ENCODE peak calls at places on chromosomes 6 and 20, in seven cellular contexts. S, I, H, P, E, C and G are unnamed samples.
A peak's percentile ranks its signal among the peaks of the same experiment; 100 is the strongest.

GRCh38 chr6:142802124-142802523 is 142.9 kb downstream of the HIVEP2 start:
- DNase-seq in C (no peak), I (no peak), S (peak; percentile 99), P (no peak), E (no peak), H (peak; percentile 59), G (peak; percentile 97)

GRCh38 chr20:54469293-54469692 is 6.1 kb upstream of the DOK5 start:
- DNase-seq in S (no peak), I (no peak), E (no peak), H (no peak), C (no peak), P (no peak), G (no peak)

GRCh38 chr6:137233561-137234504 is 14.6 kb upstream of the IFNGR1 start:
- DNase-seq in H (peak; percentile 49), P (no peak), I (no peak), C (no peak), S (peak; percentile 96), E (no peak), G (peak; percentile 80)

GRCh38 chr20:38171301-38172010 is 6.4 kb upstream of the TGM2 start:
- DNase-seq in E (peak; percentile 3), S (peak; percentile 43), H (no peak), C (peak; percentile 60), P (no peak), I (no peak), G (no peak)

GRCh38 chr20:47493175-47493953 is 8.3 kb upstream of the NCOA3 start:
- DNase-seq in H (peak; percentile 37), P (peak; percentile 95), I (peak; percentile 89), E (peak; percentile 87), S (peak; percentile 76), C (peak; percentile 35), G (peak; percentile 64)

GRCh38 chr6:137094411-137095008 is 49.7 kb upstream of the IL20RA start:
- DNase-seq in P (peak; percentile 53), S (peak; percentile 93), C (peak; percentile 53), H (peak; percentile 46), E (no peak), I (peak; percentile 53), G (peak; percentile 77)

GRCh38 chr6:75602164-75602896 is 650 bp downstream of the SENP6 start:
- DNase-seq in P (peak; percentile 73), C (peak; percentile 62), I (peak; percentile 59), H (no peak), E (peak; percentile 75), S (peak; percentile 65), G (no peak)

GRCh38 chr20:59577037-59577808 is 27.1 kb upstream of the PHACTR3 start:
- DNase-seq in E (no peak), H (no peak), C (no peak), I (no peak), S (no peak), P (peak; percentile 59), G (no peak)

GRCh38 chr6:1871936-1872335 is 262.2 kb downstream of the FOXC1 start:
- DNase-seq in S (no peak), E (peak; percentile 60), I (peak; percentile 61), C (no peak), P (peak; percentile 51), H (no peak), G (no peak)

GRCh38 chr20:60057866-60058807 is 99.9 kb downstream of the CDH26 start:
- DNase-seq in H (no peak), C (peak; percentile 85), S (peak; percentile 54), P (no peak), E (no peak), I (peak; percentile 74), G (peak; percentile 74)

GRCh38 chr6:35736982-35737412 is at the start of gene ARMC12:
- DNase-seq in E (no peak), P (no peak), S (no peak), C (no peak), I (no peak), H (no peak), G (no peak)

GRCh38 chr6:154276810-154277577 is 79.6 kb downstream of the IPCEF1 start:
- DNase-seq in I (no peak), E (no peak), S (peak; percentile 61), C (no peak), H (peak; percentile 8), P (no peak), G (peak; percentile 58)

GRCh38 chr6:57173886-57174510 is 1.9 kb downstream of the BAG2 start:
- DNase-seq in I (no peak), E (no peak), C (no peak), S (peak; percentile 78), H (peak; percentile 10), P (no peak), G (peak; percentile 76)

GRCh38 chr6:137754366-137754765 is 112.7 kb upstream of the TNFAIP3 start:
- DNase-seq in S (no peak), I (no peak), E (no peak), H (no peak), P (no peak), C (no peak), G (no peak)

GRCh38 chr6:136571065-136571464 is 20.8 kb upstream of the MAP7 start:
- DNase-seq in P (no peak), I (no peak), S (no peak), H (no peak), C (no peak), E (no peak), G (no peak)

GRCh38 chr6:6872924-6873344 is 234.8 kb upstream of the RREB1 start:
- DNase-seq in H (no peak), C (no peak), E (no peak), P (no peak), I (no peak), S (no peak), G (no peak)

GRCh38 chr6:20875369-20875963 is 341.2 kb downstream of the CDKAL1 start:
- DNase-seq in I (no peak), E (no peak), S (peak; percentile 70), C (peak; percentile 47), P (no peak), H (no peak), G (peak; percentile 64)

GRCh38 chr6:158801655-158802294 is 17.4 kb downstream of the EZR start:
- DNase-seq in I (no peak), C (no peak), P (no peak), S (no peak), E (peak; percentile 58), H (no peak), G (no peak)

GRCh38 chr20:37879003-37879599 is 23.8 kb upstream of the VSTM2L start:
- DNase-seq in I (no peak), P (no peak), C (no peak), H (no peak), S (no peak), E (no peak), G (no peak)

GRCh38 chr20:17825949-17826843 is 126.4 kb downstream of the BANF2 start:
- DNase-seq in S (peak; percentile 53), I (no peak), E (no peak), H (no peak), P (no peak), C (no peak), G (peak; percentile 38)

GRCh38 chr6:148134566-148134965 is 208.1 kb upstream of the SASH1 start:
- DNase-seq in P (no peak), I (no peak), S (no peak), H (no peak), E (no peak), C (no peak), G (no peak)

GRCh38 chr20:37517371-37517748 is 3.7 kb upstream of the NNAT start:
- DNase-seq in I (no peak), H (no peak), E (no peak), S (no peak), C (no peak), P (no peak), G (no peak)

GRCh38 chr6:28732052-28732451 is 191.7 kb downstream of the TRIM27 start:
- DNase-seq in C (no peak), E (no peak), S (no peak), H (no peak), I (no peak), P (no peak), G (no peak)

GRCh38 chr6:156777866-156778614 is 862 bp downstream of the ARID1B start:
- DNase-seq in C (peak; percentile 57), E (peak; percentile 81), S (peak; percentile 51), I (peak; percentile 73), H (peak; percentile 21), P (peak; percentile 76), G (peak; percentile 54)
- H3K4me3 ChIP-seq in C (peak overlapping the region; percentile 60), E (peak overlapping the region; percentile 70), S (peak overlapping the region; percentile 61), I (peak overlapping the region; percentile 96), H (peak overlapping the region; percentile 87), P (peak overlapping the region; percentile 79), G (peak overlapping the region; percentile 73)

GRCh38 chr6:54847799-54848597 is 1.4 kb downstream of the FAM83B start:
- DNase-seq in I (no peak), C (no peak), E (no peak), S (peak; percentile 18), P (no peak), H (no peak), G (no peak)
- H3K4me3 ChIP-seq in I (no peak overlapping the region), C (no peak overlapping the region), E (peak overlapping the region; percentile 61), S (no peak overlapping the region), P (no peak overlapping the region), H (no peak overlapping the region), G (no peak overlapping the region)

DNA sequence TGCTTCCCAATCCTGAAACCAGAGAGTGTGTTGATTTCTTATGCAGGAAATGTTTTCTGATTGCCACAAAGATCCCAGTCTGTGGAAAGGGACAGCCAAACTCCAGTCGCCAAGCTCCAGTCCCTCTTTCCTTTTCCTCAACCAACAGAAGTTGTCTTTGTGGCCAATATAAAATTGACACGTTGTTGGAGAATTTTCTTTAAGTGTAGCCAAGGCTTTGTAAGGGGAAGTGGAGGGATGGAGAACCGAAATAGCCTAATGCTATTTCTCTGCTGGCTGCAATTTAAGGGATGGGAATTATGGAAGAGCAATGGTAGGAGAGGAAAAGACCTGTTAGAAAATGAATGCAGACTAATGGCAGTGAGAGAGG is 5.4 kb downstream of the ADGRB3 start:
- DNase-seq in I (no peak), S (no peak), H (no peak), C (no peak), E (no peak), P (no peak), G (no peak)
- H3K4me3 ChIP-seq in I (peak overlapping the region; percentile 33), S (peak overlapping the region; percentile 36), H (no peak overlapping the region), C (no peak overlapping the region), E (peak overlapping the region; percentile 23), P (peak overlapping the region; percentile 18), G (no peak overlapping the region)

GRCh38 chr20:4815618-4816017 is 93.9 kb downstream of the PRND start:
- DNase-seq in C (no peak), P (no peak), H (no peak), S (no peak), E (no peak), I (no peak), G (no peak)

GRCh38 chr20:4817230-4817671 is 95.5 kb downstream of the PRND start:
- DNase-seq in S (peak; percentile 42), I (no peak), P (no peak), E (no peak), C (no peak), H (peak; percentile 94), G (no peak)

GRCh38 chr20:4819901-4820300 is 98.2 kb downstream of the PRND start:
- DNase-seq in E (no peak), S (no peak), C (no peak), H (no peak), I (peak; percentile 44), P (no peak), G (no peak)

GRCh38 chr20:4820833-4821518 is 99.3 kb downstream of the PRND start:
- DNase-seq in H (peak; percentile 41), E (no peak), I (peak; percentile 51), C (no peak), S (peak; percentile 83), P (peak; percentile 81), G (peak; percentile 48)

DNA sequence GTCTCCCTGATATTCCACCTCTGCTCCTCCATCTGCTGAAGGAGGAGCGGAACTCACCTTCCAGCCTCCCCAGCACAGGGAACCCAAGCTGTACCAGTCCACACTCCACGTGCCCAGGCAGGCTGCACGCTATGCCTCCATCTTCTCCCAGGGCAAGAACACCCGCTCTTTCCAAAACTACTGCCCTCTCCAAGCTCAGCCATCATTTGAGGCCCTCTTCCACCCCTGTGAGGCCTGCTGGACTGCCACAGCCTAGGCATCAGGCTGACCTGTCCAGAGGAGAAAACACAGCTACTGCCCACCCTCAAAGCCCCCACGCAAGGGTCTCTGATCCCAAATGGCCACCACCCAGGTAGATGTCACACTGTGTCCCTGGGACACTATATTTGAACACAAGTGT is 99.9 kb downstream of the PRND start:
- DNase-seq in E (no peak), H (no peak), C (no peak), S (no peak), I (no peak), P (no peak), G (no peak)
- H3K4me3 ChIP-seq in E (peak overlapping the region; percentile 74), H (no peak overlapping the region), C (no peak overlapping the region), S (no peak overlapping the region), I (no peak overlapping the region), P (no peak overlapping the region), G (no peak overlapping the region)